ENCODE peak calls at places on chromosomes 5 and 9, in eight cellular contexts. T is gastrocnemius medialis, C is IMR-90, K is OCI-LY7, E is BE2C, L is type B pancreatic cell, S is cardiac fibroblast, B is fibroblast of mammary gland. O is an unnamed sample.

GRCh38 chr5:89981871-89982773 is 427.4 kb downstream of the CETN3 start:
- DNase-seq in K (no peak), B (peak), L (no peak), T (no peak), S (no peak), E (no peak), C (no peak), O (no peak)

GRCh38 chr9:134041649-134041962 is 16.3 kb downstream of the BRD3OS start:
- DNase-seq in K (no peak), T (no peak), E (no peak), S (no peak), B (no peak), C (no peak), L (no peak), O (no peak)

GRCh38 chr5:7849531-7850240 is 1.2 kb downstream of the CFAP90 start:
- DNase-seq in K (no peak), E (peak), C (no peak), T (no peak), B (no peak), L (no peak), S (no peak), O (no peak)

GRCh38 chr9:136059321-136059791 is 35.7 kb downstream of the NACC2 start:
- DNase-seq in S (no peak), B (no peak), K (no peak), L (no peak), E (peak), T (no peak), C (no peak), O (no peak)

GRCh38 chr5:156892223-156892622 is 42.1 kb downstream of the PPP1R2B start:
- DNase-seq in E (no peak), T (no peak), S (no peak), C (no peak), L (no peak), K (peak), B (no peak), O (no peak)

GRCh38 chr5:38824821-38825220 is 21.0 kb upstream of the OSMR start:
- DNase-seq in L (no peak), B (no peak), C (no peak), K (no peak), T (no peak), E (no peak), S (no peak), O (no peak)

GRCh38 chr9:4009006-4009511 is 290.8 kb downstream of the GLIS3 start:
- DNase-seq in L (no peak), C (peak), T (no peak), K (no peak), B (peak), S (no peak), E (no peak), O (no peak)

GRCh38 chr5:180314106-180314505 is 22.2 kb upstream of the MAPK9 start:
- DNase-seq in S (no peak), K (no peak), T (no peak), L (no peak), E (no peak), B (no peak), C (no peak), O (no peak)

GRCh38 chr9:12272471-12273072 is 420.6 kb upstream of the TYRP1 start:
- DNase-seq in T (no peak), C (no peak), L (no peak), B (no peak), E (no peak), S (no peak), K (no peak), O (no peak)

GRCh38 chr5:134003957-134004625 is 684 bp downstream of the VDAC1 start:
- DNase-seq in L (peak), E (peak), S (peak), K (peak), C (peak), T (peak), B (peak), O (peak)

GRCh38 chr5:150278046-150278760 is 11.4 kb downstream of the CAMK2A start:
- DNase-seq in E (no peak), K (no peak), S (peak), C (peak), L (no peak), B (peak), T (no peak), O (no peak)

GRCh38 chr9:113992276-113992951 is 85.7 kb downstream of the AMBP start:
- DNase-seq in C (no peak), S (no peak), T (peak), L (no peak), E (no peak), B (no peak), K (no peak), O (no peak)

GRCh38 chr5:83837261-83837894 is 116.7 kb upstream of the HAPLN1 start:
- DNase-seq in B (peak), T (no peak), K (no peak), L (no peak), E (no peak), S (no peak), C (no peak), O (no peak)

DNA sequence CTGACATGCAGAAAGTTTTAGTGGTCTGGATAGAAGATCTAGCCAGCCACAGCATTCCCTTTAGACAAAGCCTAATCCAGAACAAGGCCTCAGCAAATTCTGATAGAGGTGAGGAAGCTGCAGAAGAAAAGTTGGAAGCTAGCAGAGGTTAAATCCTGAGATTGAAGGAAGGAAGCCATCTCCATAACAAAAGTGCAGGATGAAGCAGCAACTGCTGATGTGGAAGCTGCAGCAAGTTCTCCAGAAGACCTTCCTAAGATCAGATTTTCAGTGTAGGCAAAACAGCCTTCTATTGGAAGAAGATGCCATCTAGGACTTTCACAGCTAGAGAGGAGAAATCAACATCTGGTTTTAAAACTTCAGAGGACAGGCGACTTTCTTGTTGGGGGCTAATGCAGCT is 77.5 kb downstream of the TRIO start:
- DNase-seq in L (no peak), E (no peak), S (no peak), T (no peak), C (no peak), B (no peak), K (no peak), O (no peak)
- TF ChIP-seq CTCF in L (no peak), E (no peak), S (no peak), T (no peak), C (no peak), B (no peak), K (no peak), O (no peak)

GRCh38 chr9:1707291-1707690 is 307.9 kb upstream of the SMARCA2 start:
- DNase-seq in E (no peak), S (no peak), B (no peak), T (no peak), K (no peak), L (no peak), C (no peak), O (no peak)

GRCh38 chr9:1712861-1713260 is 302.3 kb upstream of the SMARCA2 start:
- DNase-seq in S (no peak), B (no peak), C (no peak), L (no peak), T (no peak), K (no peak), E (no peak), O (no peak)

GRCh38 chr9:1708215-1708614 is 306.9 kb upstream of the SMARCA2 start:
- DNase-seq in E (no peak), C (no peak), K (no peak), T (no peak), L (no peak), S (no peak), B (no peak), O (no peak)

DNA sequence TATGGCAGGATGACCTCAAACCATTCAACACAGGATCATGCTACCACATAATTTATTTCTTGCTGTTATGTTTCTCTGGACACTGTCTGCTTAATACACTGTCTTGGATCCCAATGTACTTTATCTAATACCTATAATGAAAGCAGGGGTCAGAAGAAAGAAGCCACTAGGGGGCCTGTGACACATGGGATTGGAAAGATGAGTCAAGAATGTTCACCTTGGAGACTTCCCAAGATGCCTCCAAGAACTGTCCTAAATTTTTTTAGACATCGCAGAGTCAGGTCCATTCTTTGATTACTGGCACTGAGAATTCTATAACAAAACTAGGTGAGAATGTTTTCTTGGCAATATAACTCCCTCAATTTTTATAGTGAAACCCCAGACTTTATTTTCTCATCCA is 305.8 kb upstream of the SMARCA2 start:
- DNase-seq in E (no peak), K (peak), S (no peak), C (no peak), L (no peak), T (no peak), B (peak), O (peak)
- TF ChIP-seq CTCF in E (no peak), K (peak), S (no peak), C (no peak), L (peak), T (no peak), B (peak), O (peak)

GRCh38 chr9:38380230-38380871 is 12.2 kb upstream of the ALDH1B1 start:
- DNase-seq in B (no peak), K (no peak), S (no peak), E (no peak), L (no peak), T (peak), C (peak), O (no peak)
- TF ChIP-seq CTCF in B (no peak), K (no peak), S (no peak), E (no peak), L (no peak), T (peak), C (no peak), O (no peak)

GRCh38 chr5:54329731-54330709 is 19.6 kb upstream of the ARL15 start:
- DNase-seq in T (no peak), C (peak), K (no peak), B (peak), E (no peak), L (no peak), S (peak), O (no peak)
- TF ChIP-seq CTCF in T (no peak), C (no peak), K (no peak), B (no peak), E (no peak), L (no peak), S (no peak), O (no peak)

GRCh38 chr9:111974092-111974681 is 77.6 kb downstream of the UGCG start:
- DNase-seq in L (no peak), T (no peak), S (peak), E (no peak), K (no peak), B (peak), C (peak), O (no peak)
- TF ChIP-seq CTCF in L (no peak), T (no peak), S (no peak), E (no peak), K (no peak), B (no peak), C (no peak), O (no peak)